ENCODE peak calls at places on chromosomes 12 and 14, in four cellular contexts. Q, D, N and O are unnamed samples.
A peak's percentile ranks its signal among the peaks of the same experiment; 100 is the strongest.

GRCh38 chr12:28899951-28900350 is 249.1 kb upstream of the FAR2 start:
- DNase-seq in Q (no peak), D (no peak), N (no peak), O (no peak)

GRCh38 chr12:50066402-50066801 is 9.0 kb downstream of the ASIC1 start:
- DNase-seq in Q (peak; percentile 44), D (no peak), N (no peak), O (no peak)

GRCh38 chr14:91866061-91866460 is 1.3 kb downstream of the TC2N start:
- DNase-seq in Q (no peak), D (no peak), N (no peak), O (no peak)

GRCh38 chr12:57772429-57773322 is at the start of gene EEF1AKMT3:
- DNase-seq in Q (peak; percentile 70), D (no peak), N (peak; percentile 70), O (no peak)

GRCh38 chr12:5140190-5140589 is 96.5 kb downstream of the KCNA5 start:
- DNase-seq in Q (no peak), D (no peak), N (no peak), O (no peak)

GRCh38 chr12:80946591-80946990 is 8.9 kb upstream of the LIN7A start:
- DNase-seq in Q (no peak), D (no peak), N (no peak), O (no peak)

GRCh38 chr12:76559277-76560082 is at the start of gene OSBPL8:
- DNase-seq in Q (peak; percentile 97), D (peak; percentile 98), N (peak; percentile 96), O (peak; percentile 96)

GRCh38 chr12:120468846-120469449 is 600 bp downstream of the SRSF9 start:
- DNase-seq in Q (peak; percentile 33), D (no peak), N (peak; percentile 33), O (peak; percentile 50)

GRCh38 chr12:11085419-11085818 is 6.7 kb downstream of the TAS2R43 start:
- DNase-seq in Q (no peak), D (no peak), N (no peak), O (no peak)